ENCODE peak calls at places on chromosomes 4 and X, in seven cellular contexts. C, V, F, G, D, N and M are unnamed samples.

GRCh38 chr4:8306511-8307021 is 37.0 kb downstream of the HTRA3 start:
- DNase-seq in F (no peak), N (no peak), D (no peak), V (no peak), G (no peak), C (no peak), M (no peak)

GRCh38 chr4:119300072-119300387 is 21.9 kb downstream of the FABP2 start:
- DNase-seq in D (peak; percentile 14), G (no peak), V (no peak), N (peak; percentile 13), C (no peak), F (no peak), M (no peak)

GRCh38 chr4:127586922-127587571 is 45.7 kb upstream of the INTU start:
- DNase-seq in D (no peak), N (no peak), V (peak; percentile 67), C (no peak), F (peak; percentile 44), G (no peak), M (no peak)

GRCh38 chr4:156763511-156763910 is 208.1 kb downstream of the PDGFC start:
- DNase-seq in G (no peak), C (no peak), N (no peak), V (no peak), D (no peak), F (peak; percentile 67), M (no peak)

GRCh38 chr4:182010876-182011275 is 232.3 kb upstream of the TENM3 start:
- DNase-seq in F (no peak), C (no peak), N (no peak), V (no peak), G (no peak), D (no peak), M (peak; percentile 55)

GRCh38 chr4:147157860-147158701 is 212.4 kb upstream of the TTC29 start:
- DNase-seq in V (peak; percentile 78), N (no peak), C (no peak), G (no peak), F (no peak), D (no peak), M (no peak)

GRCh38 chr4:105058177-105058812 is 88.4 kb upstream of the TET2 start:
- DNase-seq in D (no peak), F (no peak), G (no peak), N (peak; percentile 6), C (no peak), V (no peak), M (no peak)

GRCh38 chr4:88938138-88938537 is 118.8 kb downstream of the FAM13A start:
- DNase-seq in F (no peak), G (no peak), N (no peak), C (no peak), V (no peak), D (no peak), M (peak; percentile 91)

GRCh38 chrX:39506131-39506530 is 591.6 kb downstream of the BCOR start:
- DNase-seq in D (no peak), V (no peak), N (no peak), G (no peak), C (no peak), F (no peak), M (no peak)

GRCh38 chr4:8315343-8316250 is 46.0 kb downstream of the HTRA3 start:
- DNase-seq in G (no peak), N (no peak), V (peak; percentile 76), D (no peak), C (no peak), F (peak; percentile 85), M (peak; percentile 29)

GRCh38 chrX:78104447-78105176 is 564 bp downstream of the PGK1 start:
- DNase-seq in G (no peak), N (peak; percentile 18), V (peak; percentile 32), F (peak; percentile 63), C (peak; percentile 34), D (no peak), M (no peak)

GRCh38 chr4:74293558-74293957 is 14.7 kb upstream of the EPGN start:
- DNase-seq in F (no peak), C (no peak), D (no peak), G (no peak), N (no peak), V (no peak), M (no peak)

GRCh38 chrX:64580035-64580434 is 184.8 kb upstream of the MTMR8 start:
- DNase-seq in G (no peak), D (no peak), V (peak; percentile 50), C (no peak), N (no peak), F (no peak), M (no peak)

GRCh38 chr4:970046-970745 is 3.2 kb downstream of the DGKQ start:
- DNase-seq in N (no peak), V (no peak), D (no peak), C (no peak), F (no peak), G (no peak), M (no peak)

GRCh38 chrX:7233632-7234406 is 85.9 kb upstream of the PUDP start:
- DNase-seq in C (no peak), G (no peak), F (no peak), D (no peak), V (no peak), N (no peak), M (no peak)

GRCh38 chr4:17912011-17912410 is 101.2 kb downstream of the NCAPG start:
- DNase-seq in F (no peak), N (no peak), V (no peak), C (no peak), D (no peak), G (no peak), M (no peak)

GRCh38 chr4:168812806-168813205 is 197.2 kb downstream of the CBR4 start:
- DNase-seq in N (no peak), V (peak; percentile 56), F (no peak), D (no peak), C (no peak), G (no peak), M (no peak)